ENCODE peak calls at places on chromosomes 3 and 15, in six cellular contexts. G, L, D, E, W and U are unnamed samples.

GRCh38 chr15:27127834-27128570 is 157.0 kb downstream of the GABRG3 start:
- DNase-seq in W (no peak), L (no peak), D (no peak), G (no peak), E (no peak), U (no peak)

GRCh38 chr3:186971578-186971977 is 41.3 kb downstream of the ST6GAL1 start:
- DNase-seq in E (no peak), G (no peak), W (no peak), D (no peak), L (no peak), U (no peak)

GRCh38 chr15:43509002-43509922 is 8.1 kb upstream of the MAP1A start:
- DNase-seq in G (no peak), L (no peak), E (peak), D (no peak), W (no peak), U (no peak)

GRCh38 chr15:94110476-94111130 is 120.8 kb upstream of the MCTP2 start:
- DNase-seq in W (no peak), G (no peak), D (no peak), L (no peak), E (no peak), U (no peak)

GRCh38 chr3:188881954-188882641 is 289.7 kb upstream of the TPRG1 start:
- DNase-seq in G (peak), W (no peak), E (no peak), D (no peak), L (no peak), U (no peak)

GRCh38 chr15:78872155-78872971 is at the start of gene MORF4L1:
- DNase-seq in W (peak), G (peak), D (peak), L (peak), E (peak), U (peak)

GRCh38 chr3:86702381-86702958 is 288.5 kb downstream of the VGLL3 start:
- DNase-seq in G (no peak), W (no peak), E (no peak), L (no peak), D (no peak), U (no peak)

GRCh38 chr15:96595951-96596350 is 265.5 kb downstream of the NR2F2 start:
- DNase-seq in L (no peak), W (no peak), G (no peak), D (no peak), E (no peak), U (no peak)